ENCODE peak calls at places on chromosomes 7 and 10, in five cellular contexts. One of them, this sample, is unnamed.

GRCh38 chr7:148291799-148292198 is 298.8 kb upstream of the C7orf33 start:
- DNase-seq in BJ: no peak
- DNase-seq in SK-N-SH: no peak
- DNase-seq in mucosa of descending colon: no peak
- DNase-seq in CD8-positive, alpha-beta T cell: no peak
- DNase-seq in this sample: no peak

GRCh38 chr10:119205926-119206602 is 1.3 kb upstream of the GRK5 start:
- DNase-seq in mucosa of descending colon: peak; percentile 69
- DNase-seq in SK-N-SH: peak; percentile 47
- DNase-seq in BJ: no peak
- DNase-seq in CD8-positive, alpha-beta T cell: peak; percentile 24
- DNase-seq in this sample: no peak

GRCh38 chr7:132145466-132145865 is 430.8 kb downstream of the PLXNA4 start:
- DNase-seq in SK-N-SH: no peak
- DNase-seq in CD8-positive, alpha-beta T cell: no peak
- DNase-seq in mucosa of descending colon: peak; percentile 7
- DNase-seq in BJ: no peak
- DNase-seq in this sample: peak; percentile 93

GRCh38 chr7:25545125-25546008 is 317.1 kb upstream of the NPVF start:
- DNase-seq in CD8-positive, alpha-beta T cell: no peak
- DNase-seq in mucosa of descending colon: no peak
- DNase-seq in SK-N-SH: peak; percentile 65
- DNase-seq in BJ: no peak
- DNase-seq in this sample: no peak

GRCh38 chr10:99917963-99918825 is 91.6 kb downstream of the DNMBP start:
- DNase-seq in SK-N-SH: peak; percentile 13
- DNase-seq in mucosa of descending colon: peak; percentile 56
- DNase-seq in CD8-positive, alpha-beta T cell: no peak
- DNase-seq in BJ: peak; percentile 21
- DNase-seq in this sample: no peak

GRCh38 chr7:40824461-40824860 is 689.7 kb downstream of the SUGCT start:
- DNase-seq in mucosa of descending colon: no peak
- DNase-seq in BJ: no peak
- DNase-seq in CD8-positive, alpha-beta T cell: no peak
- DNase-seq in SK-N-SH: no peak
- DNase-seq in this sample: no peak

GRCh38 chr7:116236020-116236630 is 25.8 kb downstream of the TES start:
- DNase-seq in BJ: no peak
- DNase-seq in SK-N-SH: peak; percentile 35
- DNase-seq in mucosa of descending colon: peak; percentile 87
- DNase-seq in CD8-positive, alpha-beta T cell: peak; percentile 36
- DNase-seq in this sample: no peak

GRCh38 chr10:4638116-4638515 is 187.9 kb upstream of the AKR1E2 start:
- DNase-seq in BJ: no peak
- DNase-seq in CD8-positive, alpha-beta T cell: no peak
- DNase-seq in SK-N-SH: no peak
- DNase-seq in mucosa of descending colon: no peak
- DNase-seq in this sample: no peak

GRCh38 chr10:4306871-4307270 is 519.1 kb upstream of the AKR1E2 start:
- DNase-seq in mucosa of descending colon: peak; percentile 28
- DNase-seq in BJ: no peak
- DNase-seq in SK-N-SH: no peak
- DNase-seq in CD8-positive, alpha-beta T cell: no peak
- DNase-seq in this sample: no peak

GRCh38 chr7:86644282-86645173 is 819 bp downstream of the GRM3 start:
- DNase-seq in mucosa of descending colon: no peak
- DNase-seq in CD8-positive, alpha-beta T cell: no peak
- DNase-seq in BJ: no peak
- DNase-seq in SK-N-SH: peak; percentile 67
- DNase-seq in this sample: no peak

GRCh38 chr10:84097787-84098353 is 41.4 kb upstream of the GHITM start:
- DNase-seq in CD8-positive, alpha-beta T cell: no peak
- DNase-seq in BJ: no peak
- DNase-seq in SK-N-SH: peak; percentile 18
- DNase-seq in mucosa of descending colon: no peak
- DNase-seq in this sample: no peak

GRCh38 chr7:70177166-70177565 is 578.9 kb downstream of the AUTS2 start:
- DNase-seq in CD8-positive, alpha-beta T cell: no peak
- DNase-seq in SK-N-SH: no peak
- DNase-seq in BJ: no peak
- DNase-seq in mucosa of descending colon: no peak
- DNase-seq in this sample: no peak

GRCh38 chr10:23702977-23703414 is 264.1 kb downstream of the OTUD1 start:
- DNase-seq in BJ: no peak
- DNase-seq in SK-N-SH: peak; percentile 65
- DNase-seq in CD8-positive, alpha-beta T cell: peak; percentile 19
- DNase-seq in mucosa of descending colon: peak; percentile 59
- DNase-seq in this sample: peak; percentile 20

GRCh38 chr7:30984359-30985107 is 20.8 kb downstream of the GHRHR start:
- DNase-seq in mucosa of descending colon: no peak
- DNase-seq in CD8-positive, alpha-beta T cell: no peak
- DNase-seq in SK-N-SH: no peak
- DNase-seq in BJ: no peak
- DNase-seq in this sample: peak; percentile 44

GRCh38 chr10:52064084-52064845 is 249.8 kb upstream of the DKK1 start:
- DNase-seq in mucosa of descending colon: no peak
- DNase-seq in CD8-positive, alpha-beta T cell: no peak
- DNase-seq in BJ: no peak
- DNase-seq in SK-N-SH: no peak
- DNase-seq in this sample: no peak

GRCh38 chr7:105429746-105430612 is 41.3 kb upstream of the SRPK2 start:
- DNase-seq in mucosa of descending colon: peak; percentile 84
- DNase-seq in CD8-positive, alpha-beta T cell: peak; percentile 17
- DNase-seq in BJ: no peak
- DNase-seq in SK-N-SH: peak; percentile 55
- DNase-seq in this sample: peak; percentile 13

GRCh38 chr7:28488061-28488791 is 75.9 kb downstream of the CREB5 start:
- DNase-seq in CD8-positive, alpha-beta T cell: no peak
- DNase-seq in mucosa of descending colon: no peak
- DNase-seq in SK-N-SH: no peak
- DNase-seq in BJ: no peak
- DNase-seq in this sample: no peak

GRCh38 chr7:1124816-1125602 is 35.0 kb downstream of the ZFAND2A start:
- DNase-seq in CD8-positive, alpha-beta T cell: no peak
- DNase-seq in BJ: no peak
- DNase-seq in mucosa of descending colon: no peak
- DNase-seq in SK-N-SH: no peak
- DNase-seq in this sample: no peak
- H3K4me3 ChIP-seq in CD8-positive, alpha-beta T cell: no peak overlapping the region
- H3K4me3 ChIP-seq in BJ: no peak overlapping the region
- H3K4me3 ChIP-seq in mucosa of descending colon: no peak overlapping the region
- H3K4me3 ChIP-seq in SK-N-SH: no peak overlapping the region
- H3K4me3 ChIP-seq in this sample: no peak overlapping the region

DNA sequence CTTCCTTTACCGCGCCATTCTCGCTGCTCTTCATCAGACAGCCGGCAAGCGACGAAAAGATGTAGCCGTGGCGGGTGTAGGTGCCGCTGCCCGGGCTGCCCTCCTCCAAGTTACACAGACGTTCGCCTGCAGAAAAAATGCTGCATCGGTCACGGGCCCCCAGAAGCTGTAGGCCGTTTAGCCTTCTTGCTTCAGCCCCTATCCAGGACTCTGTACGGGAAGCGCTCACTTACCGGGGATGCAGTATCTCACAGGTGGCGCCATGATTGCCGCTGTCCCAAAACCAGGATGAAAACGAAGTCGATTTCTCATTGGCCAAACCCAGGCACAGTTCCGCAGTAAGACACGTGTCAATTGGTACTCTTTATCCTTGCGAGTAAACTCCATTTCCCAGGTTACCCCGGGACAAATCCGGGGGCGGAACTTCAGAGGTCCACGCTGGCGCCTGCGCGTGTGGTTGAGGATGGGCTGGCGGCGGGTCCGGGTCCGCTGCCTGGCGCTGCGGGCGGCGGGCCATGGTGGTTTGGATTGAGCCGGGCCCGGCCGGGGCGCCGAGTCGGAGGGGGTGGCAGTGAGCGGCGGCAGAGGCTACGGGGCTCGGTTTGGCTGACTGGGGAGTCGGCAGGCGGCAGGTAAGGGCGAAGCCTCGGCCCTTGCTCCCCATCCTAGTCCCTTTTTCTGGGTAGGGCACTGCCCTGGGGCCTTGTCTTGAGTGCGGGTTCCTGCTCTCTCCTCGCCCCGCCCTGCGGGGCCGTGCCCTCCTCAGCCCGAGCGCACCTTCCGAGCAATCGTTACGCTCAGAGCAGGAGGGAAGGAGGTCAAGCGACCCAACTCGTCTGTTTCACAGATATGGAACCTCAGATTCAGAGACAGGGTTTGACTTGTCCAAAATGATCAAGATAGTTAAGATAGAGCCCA is at the start of the genes EXOSC1 and ZDHHC16:
- DNase-seq in SK-N-SH: peak; percentile 98
- DNase-seq in mucosa of descending colon: peak; percentile 94
- DNase-seq in BJ: peak; percentile 90
- DNase-seq in CD8-positive, alpha-beta T cell: peak; percentile 83
- DNase-seq in this sample: peak; percentile 90
- TF ChIP-seq CTCF in SK-N-SH: peak; percentile 30
- TF ChIP-seq CTCF in mucosa of descending colon: no peak
- TF ChIP-seq CTCF in BJ: peak; percentile 30
- TF ChIP-seq CTCF in CD8-positive, alpha-beta T cell: no peak
- TF ChIP-seq CTCF in this sample: peak; percentile 20

DNA sequence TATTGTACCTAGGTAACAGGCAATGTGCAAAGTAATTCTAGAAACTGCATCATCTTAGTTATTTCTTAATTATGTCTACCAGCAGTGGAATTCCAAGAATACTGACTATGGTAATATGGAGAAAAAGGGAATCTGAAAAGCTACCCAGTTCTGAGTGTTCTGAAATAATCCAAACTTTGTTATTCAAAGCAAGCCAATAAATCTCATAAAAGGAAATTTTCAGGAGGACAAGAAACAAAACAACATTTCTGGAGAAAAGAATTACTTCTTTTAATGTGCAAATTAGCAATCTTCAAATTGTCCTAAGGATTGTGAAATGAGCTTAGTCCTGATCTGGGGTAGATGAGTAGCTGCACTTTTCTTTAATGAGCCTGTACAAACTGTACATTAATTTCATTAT is 88.8 kb downstream of the MYO3A start:
- DNase-seq in CD8-positive, alpha-beta T cell: no peak
- DNase-seq in mucosa of descending colon: no peak
- DNase-seq in SK-N-SH: no peak
- DNase-seq in BJ: no peak
- DNase-seq in this sample: no peak
- H3K4me3 ChIP-seq in CD8-positive, alpha-beta T cell: no peak overlapping the region
- H3K4me3 ChIP-seq in mucosa of descending colon: no peak overlapping the region
- H3K4me3 ChIP-seq in SK-N-SH: no peak overlapping the region
- H3K4me3 ChIP-seq in BJ: no peak overlapping the region
- H3K4me3 ChIP-seq in this sample: no peak overlapping the region

GRCh38 chr7:37093257-37093656 is 355.4 kb downstream of the ELMO1 start:
- DNase-seq in BJ: no peak
- DNase-seq in mucosa of descending colon: no peak
- DNase-seq in CD8-positive, alpha-beta T cell: no peak
- DNase-seq in SK-N-SH: no peak
- DNase-seq in this sample: no peak
- TF ChIP-seq CTCF in BJ: no peak
- TF ChIP-seq CTCF in mucosa of descending colon: no peak
- TF ChIP-seq CTCF in CD8-positive, alpha-beta T cell: no peak
- TF ChIP-seq CTCF in SK-N-SH: no peak
- TF ChIP-seq CTCF in this sample: no peak

GRCh38 chr10:68333905-68334431 is 1.2 kb upstream of the PBLD start:
- DNase-seq in CD8-positive, alpha-beta T cell: no peak
- DNase-seq in BJ: no peak
- DNase-seq in SK-N-SH: no peak
- DNase-seq in mucosa of descending colon: no peak
- DNase-seq in this sample: no peak

GRCh38 chr10:68333058-68333395 is 299 bp upstream of the PBLD start:
- DNase-seq in mucosa of descending colon: no peak
- DNase-seq in CD8-positive, alpha-beta T cell: no peak
- DNase-seq in SK-N-SH: no peak
- DNase-seq in BJ: no peak
- DNase-seq in this sample: no peak

GRCh38 chr10:68336952-68337351 is 4.2 kb upstream of the PBLD start:
- DNase-seq in CD8-positive, alpha-beta T cell: no peak
- DNase-seq in BJ: no peak
- DNase-seq in SK-N-SH: no peak
- DNase-seq in mucosa of descending colon: no peak
- DNase-seq in this sample: no peak

GRCh38 chr10:68333452-68333851 is 724 bp upstream of the PBLD start:
- DNase-seq in BJ: no peak
- DNase-seq in mucosa of descending colon: no peak
- DNase-seq in CD8-positive, alpha-beta T cell: no peak
- DNase-seq in SK-N-SH: no peak
- DNase-seq in this sample: no peak

DNA sequence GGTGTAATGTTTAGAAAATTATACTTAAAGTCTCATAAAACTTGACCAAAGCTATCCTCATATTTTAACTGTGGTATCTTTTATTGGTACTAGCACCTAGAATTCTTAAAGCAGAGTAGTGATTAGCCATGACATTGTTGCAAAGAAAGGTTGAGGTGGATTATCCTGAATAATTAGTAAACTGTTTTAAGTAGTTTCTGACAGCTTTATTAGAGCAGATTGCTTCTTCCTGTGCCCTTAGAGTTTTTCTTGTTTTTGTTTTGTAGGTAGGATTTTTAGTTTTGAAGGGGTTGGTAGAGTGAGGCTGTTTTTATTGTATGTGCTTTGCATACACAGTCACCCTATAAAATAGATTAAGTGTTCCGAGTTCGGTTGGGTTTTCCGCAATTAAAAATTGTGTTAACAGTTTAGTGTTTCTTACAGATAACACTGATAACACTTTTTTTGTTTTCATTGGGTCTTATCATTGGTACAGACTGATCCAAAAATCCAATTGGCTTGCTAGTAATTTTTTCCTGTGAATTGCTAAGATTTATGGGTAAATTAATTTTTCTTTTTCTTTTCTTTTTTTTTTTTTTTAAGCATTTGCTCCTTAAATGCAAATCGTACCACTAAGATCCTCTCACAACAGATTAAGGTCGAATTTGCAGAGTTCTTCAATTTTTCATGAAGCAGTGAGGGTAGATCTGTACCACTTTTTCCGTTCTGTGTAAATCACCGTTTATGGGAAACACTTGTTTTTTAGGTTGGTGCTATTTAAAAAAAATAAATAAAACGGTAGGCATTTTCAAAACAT is 2.1 kb upstream of the PBLD start:
- DNase-seq in BJ: no peak
- DNase-seq in SK-N-SH: no peak
- DNase-seq in CD8-positive, alpha-beta T cell: no peak
- DNase-seq in mucosa of descending colon: no peak
- DNase-seq in this sample: no peak
- H3K4me3 ChIP-seq in BJ: peak overlapping the region; percentile 82
- H3K4me3 ChIP-seq in SK-N-SH: peak overlapping the region; percentile 85
- H3K4me3 ChIP-seq in CD8-positive, alpha-beta T cell: peak overlapping the region; percentile 83
- H3K4me3 ChIP-seq in mucosa of descending colon: no peak overlapping the region
- H3K4me3 ChIP-seq in this sample: peak overlapping the region; percentile 94

GRCh38 chr10:106680061-106680460 is 484.4 kb downstream of the SORCS1 start:
- DNase-seq in SK-N-SH: no peak
- DNase-seq in CD8-positive, alpha-beta T cell: no peak
- DNase-seq in mucosa of descending colon: no peak
- DNase-seq in BJ: no peak
- DNase-seq in this sample: no peak

GRCh38 chr10:106679314-106679713 is 485.2 kb downstream of the SORCS1 start:
- DNase-seq in SK-N-SH: no peak
- DNase-seq in CD8-positive, alpha-beta T cell: no peak
- DNase-seq in BJ: no peak
- DNase-seq in mucosa of descending colon: no peak
- DNase-seq in this sample: no peak

GRCh38 chr10:106682175-106682574 is 482.3 kb downstream of the SORCS1 start:
- DNase-seq in mucosa of descending colon: no peak
- DNase-seq in BJ: no peak
- DNase-seq in CD8-positive, alpha-beta T cell: no peak
- DNase-seq in SK-N-SH: no peak
- DNase-seq in this sample: no peak
- TF ChIP-seq CTCF in mucosa of descending colon: no peak
- TF ChIP-seq CTCF in BJ: peak; percentile 23
- TF ChIP-seq CTCF in CD8-positive, alpha-beta T cell: no peak
- TF ChIP-seq CTCF in SK-N-SH: no peak
- TF ChIP-seq CTCF in this sample: no peak